ENCODE peak calls at places on chromosomes 11 and 22, in ten cellular contexts. J, E, H, W, L, X, N, G, B and R are unnamed samples.

GRCh38 chr11:103877221-103877620 is 159.2 kb upstream of the DDI1 start:
- DNase-seq in J (no peak), E (no peak), H (no peak), W (no peak), L (peak), X (no peak), N (no peak), G (no peak), B (no peak), R (no peak)

GRCh38 chr11:1049911-1050580 is 13.5 kb upstream of the MUC6 start:
- DNase-seq in J (no peak), E (no peak), H (no peak), W (no peak), L (no peak), X (no peak), N (no peak), G (no peak), B (no peak), R (no peak)

GRCh38 chr22:45296628-45297297 is 12.0 kb downstream of the UPK3A start:
- DNase-seq in J (no peak), E (no peak), H (no peak), W (no peak), L (no peak), X (no peak), N (no peak), G (no peak), B (no peak), R (no peak)

GRCh38 chr11:70075836-70076235 is 2.3 kb upstream of the ANO1 start:
- DNase-seq in J (no peak), E (no peak), H (no peak), W (no peak), L (no peak), X (no peak), N (no peak), G (no peak), B (no peak), R (no peak)

GRCh38 chr11:94758671-94759070 is 9.5 kb upstream of the AMOTL1 start:
- DNase-seq in J (no peak), E (no peak), H (no peak), W (no peak), L (no peak), X (no peak), N (no peak), G (no peak), B (no peak), R (no peak)

GRCh38 chr11:67295846-67296245 is 6.7 kb downstream of the ANKRD13D start:
- DNase-seq in J (no peak), E (no peak), H (no peak), W (no peak), L (no peak), X (no peak), N (no peak), G (no peak), B (no peak), R (no peak)

GRCh38 chr11:118194835-118195627 is 18.6 kb upstream of the SCN2B start:
- DNase-seq in J (peak), E (no peak), H (no peak), W (no peak), L (peak), X (no peak), N (no peak), G (peak), B (peak), R (peak)

GRCh38 chr22:38314992-38315800 is 2.0 kb downstream of the CSNK1E start:
- DNase-seq in J (no peak), E (peak), H (no peak), W (peak), L (peak), X (peak), N (no peak), G (peak), B (no peak), R (peak)

GRCh38 chr11:68338041-68338800 is 25.8 kb downstream of the LRP5 start:
- DNase-seq in J (no peak), E (no peak), H (no peak), W (peak), L (peak), X (no peak), N (no peak), G (no peak), B (no peak), R (no peak)

GRCh38 chr22:29615705-29616104 is 12.3 kb downstream of the NF2 start:
- DNase-seq in J (no peak), E (no peak), H (no peak), W (no peak), L (peak), X (no peak), N (no peak), G (no peak), B (no peak), R (no peak)

GRCh38 chr11:2902784-2903671 is 17.5 kb upstream of the CDKN1C start:
- DNase-seq in J (no peak), E (no peak), H (no peak), W (peak), L (no peak), X (no peak), N (no peak), G (no peak), B (no peak), R (no peak)

GRCh38 chr22:39144101-39144815 is 8.2 kb downstream of the CBX7 start:
- DNase-seq in J (no peak), E (no peak), H (peak), W (peak), L (peak), X (no peak), N (no peak), G (peak), B (no peak), R (peak)

GRCh38 chr11:119108151-119108856 is 1.2 kb downstream of the C2CD2L start:
- DNase-seq in J (no peak), E (no peak), H (no peak), W (peak), L (peak), X (peak), N (no peak), G (peak), B (no peak), R (peak)

GRCh38 chr22:23029521-23030228 is 40.6 kb upstream of the GNAZ start:
- DNase-seq in J (no peak), E (no peak), H (no peak), W (no peak), L (no peak), X (no peak), N (no peak), G (no peak), B (no peak), R (no peak)

GRCh38 chr22:43066844-43067385 is 22.3 kb downstream of the TTLL1 start:
- DNase-seq in J (no peak), E (no peak), H (no peak), W (no peak), L (peak), X (no peak), N (no peak), G (no peak), B (no peak), R (peak)

GRCh38 chr22:39297490-39298193 is 21.8 kb downstream of the RPL3 start:
- DNase-seq in J (no peak), E (peak), H (no peak), W (peak), L (no peak), X (peak), N (no peak), G (peak), B (no peak), R (no peak)

GRCh38 chr11:122319011-122319410 is 203.0 kb upstream of the BLID start:
- DNase-seq in J (no peak), E (no peak), H (no peak), W (peak), L (peak), X (no peak), N (no peak), G (no peak), B (no peak), R (no peak)

GRCh38 chr11:131302831-131303230 is 67.6 kb upstream of the NTM start:
- DNase-seq in J (no peak), E (no peak), H (no peak), W (no peak), L (no peak), X (no peak), N (no peak), G (no peak), B (no peak), R (peak)

GRCh38 chr22:49768961-49769690 is 58.5 kb downstream of the BRD1 start:
- DNase-seq in J (peak), E (no peak), H (no peak), W (peak), L (peak), X (peak), N (no peak), G (no peak), B (no peak), R (peak)

GRCh38 chr11:132080121-132080520 is 709.7 kb downstream of the NTM start:
- DNase-seq in J (no peak), E (no peak), H (no peak), W (no peak), L (no peak), X (no peak), N (no peak), G (no peak), B (no peak), R (peak)

GRCh38 chr11:7019500-7020182 is 505 bp downstream of the ZNF214 start:
- DNase-seq in J (peak), E (no peak), H (no peak), W (no peak), L (peak), X (peak), N (no peak), G (no peak), B (no peak), R (no peak)

GRCh38 chr11:95143106-95143681 is 53.5 kb downstream of the ENDOD1 start:
- DNase-seq in J (no peak), E (no peak), H (no peak), W (no peak), L (peak), X (no peak), N (no peak), G (no peak), B (no peak), R (no peak)

GRCh38 chr22:49077586-49077985 is 750.1 kb downstream of the BRD1 start:
- DNase-seq in J (no peak), E (no peak), H (no peak), W (no peak), L (no peak), X (peak), N (no peak), G (no peak), B (no peak), R (no peak)

GRCh38 chr11:84396521-84396920 is 1110.4 kb upstream of the CCDC90B start:
- DNase-seq in J (no peak), E (no peak), H (no peak), W (no peak), L (no peak), X (no peak), N (no peak), G (no peak), B (no peak), R (no peak)

GRCh38 chr11:14372011-14372410 is 13.0 kb upstream of the RRAS2 start:
- DNase-seq in J (no peak), E (no peak), H (no peak), W (peak), L (no peak), X (no peak), N (no peak), G (no peak), B (no peak), R (no peak)

GRCh38 chr11:14566331-14567063 is 46.3 kb upstream of the PSMA1 start:
- DNase-seq in J (no peak), E (no peak), H (no peak), W (no peak), L (no peak), X (peak), N (no peak), G (no peak), B (no peak), R (no peak)

GRCh38 chr22:39148024-39148726 is 4.3 kb downstream of the CBX7 start:
- DNase-seq in J (no peak), E (no peak), H (no peak), W (no peak), L (no peak), X (no peak), N (no peak), G (no peak), B (no peak), R (no peak)

GRCh38 chr11:70729949-70730348 is 331.6 kb downstream of the CTTN start:
- DNase-seq in J (no peak), E (no peak), H (no peak), W (no peak), L (no peak), X (no peak), N (no peak), G (peak), B (no peak), R (no peak)

GRCh38 chr22:37571258-37571991 is 8.5 kb downstream of the LGALS2 start:
- DNase-seq in J (no peak), E (no peak), H (no peak), W (peak), L (peak), X (peak), N (no peak), G (no peak), B (no peak), R (peak)

GRCh38 chr11:44744160-44744559 is 17.4 kb downstream of the TSPAN18 start:
- DNase-seq in J (no peak), E (no peak), H (no peak), W (no peak), L (peak), X (peak), N (peak), G (no peak), B (no peak), R (no peak)

GRCh38 chr22:19728836-19729235 is 5.5 kb downstream of the GP1BB start:
- DNase-seq in J (no peak), E (no peak), H (no peak), W (no peak), L (no peak), X (no peak), N (no peak), G (no peak), B (no peak), R (no peak)

GRCh38 chr22:50672471-50673230 is at the start of gene SHANK3:
- DNase-seq in J (peak), E (no peak), H (no peak), W (no peak), L (no peak), X (no peak), N (no peak), G (no peak), B (no peak), R (no peak)

GRCh38 chr11:118587952-118588351 is 15.7 kb downstream of the ARCN1 start:
- DNase-seq in J (no peak), E (no peak), H (no peak), W (no peak), L (no peak), X (no peak), N (no peak), G (no peak), B (no peak), R (no peak)